ENCODE peak calls at places on chromosomes 7 and 10, in five cellular contexts. I, A, R, P and V are unnamed samples.

GRCh38 chr7:112940314-112940732 is 146.3 kb downstream of the GPR85 start:
- DNase-seq in I (no peak), A (no peak), R (no peak), P (no peak), V (no peak)

GRCh38 chr7:100489824-100490223 is 6.1 kb downstream of the NYAP1 start:
- DNase-seq in I (no peak), A (peak), R (peak), P (no peak), V (peak)

GRCh38 chr7:22238354-22239311 is 118.3 kb downstream of the RAPGEF5 start:
- DNase-seq in I (no peak), A (no peak), R (no peak), P (no peak), V (no peak)

GRCh38 chr7:157483515-157483914 is 146.7 kb downstream of the DNAJB6 start:
- DNase-seq in I (no peak), A (no peak), R (no peak), P (no peak), V (no peak)

GRCh38 chr7:22980422-22980821 is 33.5 kb downstream of the HYCC1 start:
- DNase-seq in I (no peak), A (no peak), R (no peak), P (no peak), V (no peak)

GRCh38 chr7:92255308-92255707 is 9.5 kb downstream of the ANKIB1 start:
- DNase-seq in I (no peak), A (peak), R (no peak), P (no peak), V (no peak)

GRCh38 chr10:132384618-132385510 is 12.1 kb upstream of the PWWP2B start:
- DNase-seq in I (no peak), A (no peak), R (no peak), P (no peak), V (no peak)

GRCh38 chr10:34758447-34758996 is 56.6 kb downstream of the PARD3 start:
- DNase-seq in I (peak), A (peak), R (no peak), P (peak), V (no peak)

GRCh38 chr10:110460111-110460809 is 37.4 kb upstream of the DUSP5 start:
- DNase-seq in I (no peak), A (no peak), R (peak), P (no peak), V (peak)

GRCh38 chr10:113133497-113133896 is 183.4 kb downstream of the TCF7L2 start:
- DNase-seq in I (no peak), A (no peak), R (no peak), P (no peak), V (no peak)

GRCh38 chr7:20435305-20435704 is 104.6 kb downstream of the ITGB8 start:
- DNase-seq in I (no peak), A (no peak), R (no peak), P (no peak), V (no peak)

GRCh38 chr7:105637755-105638154 is 56.5 kb upstream of the EFCAB10 start:
- DNase-seq in I (no peak), A (no peak), R (no peak), P (no peak), V (peak)

GRCh38 chr10:6647811-6648526 is 67.9 kb upstream of the PRKCQ start:
- DNase-seq in I (peak), A (peak), R (peak), P (no peak), V (peak)

GRCh38 chr10:61970182-61971015 is 68.9 kb downstream of the ARID5B start:
- DNase-seq in I (no peak), A (no peak), R (peak), P (no peak), V (peak)

GRCh38 chr7:43113622-43114450 is 1.4 kb downstream of the HECW1 start:
- DNase-seq in I (no peak), A (no peak), R (peak), P (no peak), V (no peak)

GRCh38 chr7:27992755-27993478 is 187.7 kb downstream of the JAZF1 start:
- DNase-seq in I (no peak), A (no peak), R (no peak), P (no peak), V (no peak)

GRCh38 chr10:116654816-116655215 is 34.1 kb downstream of the PNLIPRP2 start:
- DNase-seq in I (peak), A (no peak), R (peak), P (no peak), V (no peak)

GRCh38 chr10:28982950-28983349 is 305.6 kb downstream of the BAMBI start:
- DNase-seq in I (no peak), A (no peak), R (no peak), P (no peak), V (no peak)

GRCh38 chr10:125021686-125022374 is 79.9 kb downstream of the ZRANB1 start:
- DNase-seq in I (no peak), A (no peak), R (no peak), P (no peak), V (no peak)

GRCh38 chr7:130883928-130884327 is 149.9 kb upstream of the KLF14 start:
- DNase-seq in I (no peak), A (no peak), R (no peak), P (no peak), V (no peak)

GRCh38 chr10:7151538-7151937 is 259.3 kb downstream of the SFMBT2 start:
- DNase-seq in I (no peak), A (no peak), R (no peak), P (no peak), V (no peak)

GRCh38 chr7:41624818-41625217 is 78.1 kb downstream of the INHBA start:
- DNase-seq in I (no peak), A (no peak), R (no peak), P (no peak), V (no peak)

GRCh38 chr7:101315336-101315735 is 6.3 kb downstream of the IFT22 start:
- DNase-seq in I (peak), A (peak), R (peak), P (no peak), V (peak)

GRCh38 chr10:110811791-110812581 is 59.7 kb upstream of the PDCD4 start:
- DNase-seq in I (no peak), A (no peak), R (no peak), P (no peak), V (no peak)

GRCh38 chr7:41326616-41327015 is 376.3 kb downstream of the INHBA start:
- DNase-seq in I (no peak), A (no peak), R (no peak), P (no peak), V (no peak)

GRCh38 chr10:69307434-69307833 is 29.1 kb downstream of the HK1 start:
- DNase-seq in I (no peak), A (no peak), R (no peak), P (no peak), V (no peak)

GRCh38 chr10:46286991-46287693 is at the start of gene ANTXRL:
- DNase-seq in I (no peak), A (peak), R (no peak), P (no peak), V (no peak)

GRCh38 chr10:119863951-119864565 is 8.6 kb downstream of the MCMBP start:
- DNase-seq in I (no peak), A (no peak), R (no peak), P (no peak), V (no peak)

GRCh38 chr7:98266840-98267239 is 14.6 kb upstream of the BRI3 start:
- DNase-seq in I (no peak), A (no peak), R (peak), P (no peak), V (no peak)

GRCh38 chr10:113953505-113954272 is 90.0 kb upstream of the ADRB1 start:
- DNase-seq in I (no peak), A (peak), R (no peak), P (no peak), V (no peak)

GRCh38 chr7:151905766-151906165 is 28.9 kb upstream of the PRKAG2 start:
- DNase-seq in I (no peak), A (no peak), R (no peak), P (no peak), V (no peak)

GRCh38 chr10:27893320-27894014 is 105.4 kb downstream of the ODAD2 start:
- DNase-seq in I (peak), A (no peak), R (no peak), P (no peak), V (no peak)

GRCh38 chr10:128979405-128979804 is 487.6 kb upstream of the MGMT start:
- DNase-seq in I (no peak), A (no peak), R (no peak), P (no peak), V (no peak)

GRCh38 chr10:74898201-74898976 is 72.0 kb downstream of the KAT6B start:
- DNase-seq in I (no peak), A (no peak), R (no peak), P (peak), V (no peak)

GRCh38 chr10:74892874-74893273 is 66.5 kb downstream of the KAT6B start:
- DNase-seq in I (no peak), A (no peak), R (no peak), P (no peak), V (no peak)

GRCh38 chr10:74901240-74901827 is 74.9 kb downstream of the KAT6B start:
- DNase-seq in I (no peak), A (no peak), R (no peak), P (no peak), V (no peak)

GRCh38 chr10:74900297-74900696 is 73.9 kb downstream of the KAT6B start:
- DNase-seq in I (no peak), A (no peak), R (no peak), P (peak), V (no peak)

DNA sequence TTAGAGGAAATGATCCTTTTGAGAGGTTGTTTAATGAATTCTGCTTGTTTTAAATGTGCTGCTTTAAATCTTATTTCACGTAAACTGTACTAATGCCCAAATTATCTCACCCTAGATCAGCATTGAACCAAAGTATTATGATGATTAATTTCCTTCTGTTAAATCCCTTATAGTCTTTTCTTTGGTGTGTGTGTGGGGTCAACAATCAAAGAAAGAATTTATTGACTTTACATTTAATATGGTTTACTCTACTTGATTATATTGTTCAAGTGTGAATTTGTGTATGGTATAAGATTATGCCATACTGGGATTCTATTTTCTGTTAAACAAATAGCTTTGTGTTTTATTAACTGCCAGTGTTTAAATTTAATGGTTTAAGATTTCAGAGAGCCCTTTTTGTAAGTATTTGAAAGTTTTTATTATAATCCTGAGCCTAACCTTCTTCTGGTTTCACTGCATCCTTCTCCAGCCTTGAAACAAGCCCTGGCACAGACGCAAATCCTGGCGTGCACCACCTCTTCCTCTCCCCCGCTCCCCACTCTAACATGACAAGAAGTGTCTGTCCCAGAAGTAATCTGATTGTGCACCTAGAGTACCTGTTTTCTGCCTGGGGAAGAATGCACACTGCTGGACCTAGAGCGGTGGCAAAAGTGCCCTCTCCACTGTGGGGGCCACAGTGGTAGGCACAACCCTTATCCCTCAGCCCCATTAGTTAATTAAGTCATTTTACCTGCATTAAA is 70.6 kb downstream of the KAT6B start:
- DNase-seq in I (no peak), A (no peak), R (no peak), P (no peak), V (no peak)
- TF ChIP-seq JUND in I (no peak), A (no peak), R (no peak), P (no peak), V (no peak)

DNA sequence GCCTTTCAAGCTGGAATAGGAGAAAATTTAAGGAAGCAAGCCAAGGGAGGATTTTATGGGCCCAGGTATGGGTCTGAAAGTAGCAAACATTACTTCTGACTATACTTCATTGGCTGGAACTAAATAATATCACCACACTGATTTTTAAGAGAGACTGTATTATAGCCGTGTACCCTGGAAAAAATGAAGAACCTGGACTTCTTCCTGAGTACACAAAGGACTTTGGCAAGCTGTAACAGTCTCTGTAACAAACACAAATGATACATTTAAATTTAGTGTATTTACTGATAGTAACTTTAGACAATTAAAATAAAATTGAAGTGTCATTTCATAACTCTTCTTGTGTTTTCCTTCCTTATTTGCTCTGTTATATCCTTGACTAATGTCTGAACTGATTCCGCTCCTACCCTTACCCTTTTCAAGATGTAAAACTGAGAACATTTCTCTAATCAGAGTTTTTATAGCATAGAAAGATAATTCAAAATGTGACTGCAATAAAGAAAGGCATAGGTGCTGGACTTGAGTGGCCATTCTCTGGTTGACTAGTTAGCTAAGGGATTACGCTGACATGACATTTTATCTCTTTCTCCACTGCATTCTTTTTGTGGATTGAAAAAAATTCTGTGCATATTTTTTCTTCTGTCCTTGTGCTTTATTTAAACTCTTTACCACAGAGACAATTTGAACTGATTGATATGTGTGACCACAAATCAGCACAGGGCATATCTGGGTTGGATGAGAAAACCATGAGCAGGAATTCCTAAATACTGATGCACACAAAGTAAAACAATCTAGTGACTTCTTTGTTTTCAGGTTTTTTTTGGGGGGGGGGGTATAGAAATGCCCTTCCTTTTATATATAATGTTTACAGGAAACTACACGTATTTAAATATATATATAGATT is 349.7 kb downstream of the MDFIC start:
- DNase-seq in I (no peak), A (no peak), R (no peak), P (no peak), V (no peak)
- TF ChIP-seq JUND in I (no peak), A (no peak), R (no peak), P (no peak), V (no peak)

GRCh38 chr7:134196439-134196838 is 69.3 kb downstream of the LRGUK start:
- DNase-seq in I (no peak), A (peak), R (peak), P (no peak), V (no peak)

GRCh38 chr7:134197342-134197741 is 70.2 kb downstream of the LRGUK start:
- DNase-seq in I (no peak), A (peak), R (no peak), P (no peak), V (no peak)

GRCh38 chr7:134189559-134189958 is 62.4 kb downstream of the LRGUK start:
- DNase-seq in I (no peak), A (no peak), R (no peak), P (no peak), V (no peak)

GRCh38 chr7:134200970-134201369 is 73.8 kb downstream of the LRGUK start:
- DNase-seq in I (no peak), A (peak), R (no peak), P (no peak), V (no peak)

GRCh38 chr7:134195252-134195651 is 68.1 kb downstream of the LRGUK start:
- DNase-seq in I (no peak), A (no peak), R (no peak), P (no peak), V (no peak)
- TF ChIP-seq JUND in I (no peak), A (no peak), R (no peak), P (no peak), V (no peak)

DNA sequence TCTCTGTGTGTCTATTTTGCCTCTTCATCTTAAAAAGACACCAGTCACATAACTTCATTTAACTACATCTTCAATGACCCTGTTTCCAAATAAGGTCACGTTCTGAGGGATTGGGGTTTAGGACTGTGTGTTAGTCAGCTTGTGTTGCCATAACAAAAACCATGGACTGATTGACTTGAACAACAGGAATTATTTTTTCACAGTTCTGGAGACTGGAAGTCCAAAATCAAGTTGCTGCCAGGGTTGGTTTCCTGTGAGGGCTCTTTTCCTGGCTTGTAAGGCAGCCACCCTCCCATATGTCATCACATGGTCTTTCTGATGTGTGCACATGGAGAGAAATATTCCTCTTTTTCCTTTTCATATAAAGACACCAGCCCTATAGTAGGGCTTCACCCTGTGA is 55.3 kb downstream of the REEP3 start:
- DNase-seq in I (no peak), A (no peak), R (no peak), P (no peak), V (no peak)
- TF ChIP-seq JUND in I (no peak), A (no peak), R (no peak), P (no peak), V (no peak)

GRCh38 chr7:74355091-74355490 is 65.9 kb downstream of the CLIP2 start:
- DNase-seq in I (peak), A (no peak), R (no peak), P (no peak), V (peak)
- TF ChIP-seq JUND in I (peak), A (peak), R (peak), P (no peak), V (no peak)

GRCh38 chr7:46705416-46706255 is 784.6 kb upstream of the IGFBP3 start:
- DNase-seq in I (no peak), A (no peak), R (no peak), P (no peak), V (no peak)
- TF ChIP-seq JUND in I (no peak), A (no peak), R (no peak), P (no peak), V (no peak)

GRCh38 chr10:123544986-123545385 is 121.2 kb upstream of the GPR26 start:
- DNase-seq in I (no peak), A (no peak), R (no peak), P (no peak), V (no peak)

GRCh38 chr10:123550680-123551096 is 115.5 kb upstream of the GPR26 start:
- DNase-seq in I (no peak), A (no peak), R (no peak), P (no peak), V (no peak)

GRCh38 chr10:123551259-123551658 is 114.9 kb upstream of the GPR26 start:
- DNase-seq in I (no peak), A (no peak), R (no peak), P (no peak), V (no peak)

GRCh38 chr10:123549761-123550454 is 116.2 kb upstream of the GPR26 start:
- DNase-seq in I (no peak), A (no peak), R (no peak), P (no peak), V (no peak)

DNA sequence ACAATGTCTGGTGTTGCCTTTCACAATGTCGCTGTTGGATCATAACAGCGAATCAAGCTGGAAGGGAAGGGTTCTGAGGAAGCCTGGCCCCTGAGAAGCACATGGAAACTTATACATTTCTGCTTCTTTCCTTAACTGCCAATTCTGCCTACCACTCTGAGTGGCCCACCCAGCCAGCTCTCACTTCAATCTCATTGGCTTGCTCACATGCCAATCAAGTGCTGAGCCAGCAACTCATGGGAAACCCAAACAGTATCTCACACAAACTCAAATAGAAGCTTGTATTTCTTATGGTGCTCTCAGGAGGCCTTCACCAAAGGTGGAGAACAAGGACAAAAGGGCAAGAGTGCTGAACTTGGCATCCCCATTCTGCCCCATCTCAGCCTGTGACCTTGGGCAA is 117.4 kb upstream of the GPR26 start:
- DNase-seq in I (no peak), A (peak), R (no peak), P (no peak), V (peak)
- TF ChIP-seq JUND in I (no peak), A (no peak), R (no peak), P (no peak), V (no peak)

GRCh38 chr7:102393467-102393866 is 2.7 kb upstream of the PRKRIP1 start:
- DNase-seq in I (no peak), A (no peak), R (no peak), P (no peak), V (no peak)
- TF ChIP-seq JUND in I (no peak), A (no peak), R (no peak), P (no peak), V (no peak)

DNA sequence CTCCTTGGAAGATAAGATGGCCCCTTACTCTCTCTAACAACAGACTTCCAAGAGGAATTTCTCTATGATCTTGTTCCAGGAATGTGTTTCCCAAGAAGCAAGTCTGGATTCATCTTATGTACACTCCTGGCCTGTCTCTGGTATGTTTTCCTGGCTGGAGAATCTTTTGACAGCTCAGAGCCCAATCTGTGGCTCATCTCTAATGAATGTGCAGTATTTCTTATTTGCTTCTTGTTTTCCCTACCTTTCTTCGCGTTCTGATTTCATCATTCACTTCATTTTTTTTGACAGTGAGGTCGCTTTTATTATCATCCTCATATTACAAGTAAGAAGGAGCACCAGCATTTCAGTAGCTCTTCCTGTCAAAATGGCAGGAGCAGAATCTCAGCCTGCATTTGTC is 53.0 kb upstream of the PITRM1 start:
- DNase-seq in I (no peak), A (no peak), R (no peak), P (no peak), V (no peak)
- TF ChIP-seq JUND in I (no peak), A (no peak), R (peak), P (no peak), V (no peak)